ENCODE peak calls at places on chromosomes 7 and 10, in five cellular contexts. K, Z, P, T and N are unnamed samples.

GRCh38 chr10:31928531-31929259 is at the start of gene ARHGAP12:
- DNase-seq in K (peak; percentile 71), Z (peak; percentile 90), P (peak; percentile 95), T (peak; percentile 93), N (peak; percentile 93)

GRCh38 chr7:118059209-118059608 is 124.8 kb upstream of the LSM8 start:
- DNase-seq in K (peak; percentile 40), Z (no peak), P (no peak), T (no peak), N (no peak)

GRCh38 chr10:108112218-108112617 is 947.7 kb upstream of the SORCS1 start:
- DNase-seq in K (peak; percentile 32), Z (no peak), P (no peak), T (no peak), N (no peak)

GRCh38 chr7:142606081-142606480 is 143.2 kb upstream of the PRSS1 start:
- DNase-seq in K (no peak), Z (no peak), P (no peak), T (no peak), N (no peak)

GRCh38 chr10:14131261-14131960 is 199.3 kb downstream of the FRMD4A start:
- DNase-seq in K (no peak), Z (no peak), P (no peak), T (no peak), N (no peak)

GRCh38 chr7:1853619-1854520 is 183.8 kb downstream of the ELFN1 start:
- DNase-seq in K (no peak), Z (no peak), P (peak; percentile 79), T (no peak), N (peak; percentile 33)

GRCh38 chr7:30168800-30169584 is 34.2 kb downstream of the MTURN start:
- DNase-seq in K (peak; percentile 79), Z (no peak), P (peak; percentile 87), T (no peak), N (no peak)

GRCh38 chr7:115136796-115137443 is 215.0 kb downstream of the MDFIC start:
- DNase-seq in K (peak; percentile 19), Z (no peak), P (no peak), T (no peak), N (no peak)

GRCh38 chr7:135884495-135885237 is 92.5 kb downstream of the MTPN start:
- DNase-seq in K (no peak), Z (no peak), P (no peak), T (no peak), N (no peak)

GRCh38 chr7:25314729-25315267 is 86.5 kb upstream of the NPVF start:
- DNase-seq in K (no peak), Z (no peak), P (no peak), T (peak; percentile 54), N (no peak)

GRCh38 chr7:138493535-138493934 is 33.5 kb downstream of the TRIM24 start:
- DNase-seq in K (no peak), Z (no peak), P (no peak), T (no peak), N (no peak)

GRCh38 chr10:11036424-11037011 is 18.8 kb downstream of the CELF2 start:
- DNase-seq in K (peak; percentile 48), Z (no peak), P (peak; percentile 79), T (peak; percentile 55), N (no peak)

GRCh38 chr10:97921581-97922377 is 72.1 kb downstream of the GOLGA7B start:
- DNase-seq in K (no peak), Z (no peak), P (no peak), T (no peak), N (peak; percentile 42)

GRCh38 chr10:97991875-97992274 is 38.5 kb downstream of the CRTAC1 start:
- DNase-seq in K (peak; percentile 33), Z (no peak), P (no peak), T (no peak), N (no peak)

GRCh38 chr7:66847879-66848810 is 72.9 kb upstream of the TMEM248 start:
- DNase-seq in K (peak; percentile 64), Z (no peak), P (peak; percentile 70), T (no peak), N (no peak)

GRCh38 chr10:62457598-62457997 is 83.4 kb downstream of the ZNF365 start:
- DNase-seq in K (no peak), Z (no peak), P (no peak), T (no peak), N (no peak)

GRCh38 chr10:50260791-50261281 is 9.5 kb upstream of the ASAH2 start:
- DNase-seq in K (no peak), Z (no peak), P (no peak), T (no peak), N (no peak)

GRCh38 chr7:32323687-32324086 is 166.5 kb downstream of the LSM5 start:
- DNase-seq in K (no peak), Z (no peak), P (no peak), T (no peak), N (no peak)

GRCh38 chr7:20959281-20959680 is 172.6 kb upstream of the SP8 start:
- DNase-seq in K (peak; percentile 92), Z (no peak), P (no peak), T (no peak), N (no peak)

GRCh38 chr10:131874991-131875451 is 25.8 kb upstream of the PPP2R2D start:
- DNase-seq in K (peak; percentile 78), Z (peak; percentile 40), P (peak; percentile 98), T (peak; percentile 76), N (peak; percentile 87)

GRCh38 chr10:3406556-3406955 is 234.0 kb upstream of the PITRM1 start:
- DNase-seq in K (no peak), Z (no peak), P (peak; percentile 42), T (no peak), N (no peak)

GRCh38 chr10:126227762-126228134 is 160.5 kb downstream of the ADAM12 start:
- DNase-seq in K (peak; percentile 11), Z (no peak), P (no peak), T (no peak), N (no peak)

GRCh38 chr10:13503745-13504463 is 24.9 kb downstream of the BEND7 start:
- DNase-seq in K (peak; percentile 7), Z (no peak), P (peak; percentile 88), T (no peak), N (no peak)

GRCh38 chr7:147803625-147804024 is 786.9 kb upstream of the C7orf33 start:
- DNase-seq in K (no peak), Z (no peak), P (no peak), T (no peak), N (no peak)

GRCh38 chr10:97025613-97026242 is 160.0 kb downstream of the SLIT1 start:
- DNase-seq in K (peak; percentile 25), Z (peak; percentile 39), P (peak; percentile 90), T (peak; percentile 75), N (peak; percentile 73)

GRCh38 chr7:92425311-92425947 is 21.9 kb upstream of the GATAD1 start:
- DNase-seq in K (no peak), Z (no peak), P (no peak), T (peak; percentile 39), N (no peak)

DNA sequence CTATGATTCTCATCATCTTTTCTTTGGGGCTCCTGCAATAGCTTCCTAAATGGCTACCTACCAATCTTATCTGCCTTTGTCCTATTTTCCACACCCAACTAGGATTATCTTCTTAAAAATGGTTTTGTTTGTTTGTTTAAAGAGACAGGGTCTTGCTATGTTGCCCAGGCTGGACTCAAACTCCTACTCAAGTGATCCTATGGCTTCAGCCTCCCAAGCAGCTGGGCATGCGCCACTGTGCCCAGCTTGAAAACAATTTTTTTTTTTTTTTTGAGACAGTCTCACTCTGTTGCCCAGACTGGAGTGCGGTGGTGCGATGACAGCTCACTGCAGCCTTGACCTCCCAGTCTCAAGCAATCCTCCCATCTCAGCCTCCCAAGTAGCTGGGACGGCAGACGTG is 14.9 kb downstream of the DNMBP start:
- DNase-seq in K (no peak), Z (no peak), P (no peak), T (no peak), N (no peak)
- H3K4me1 ChIP-seq in K (no peaks in the 10 kb centered on the region), Z (no peaks in the 10 kb centered on the region), P (peaks cover 26% of the 10 kb centered on the region), T (peaks cover 11% of the 10 kb centered on the region), N (peaks cover 4% of the 10 kb centered on the region)

GRCh38 chr7:71753959-71754652 is 622.2 kb downstream of the GALNT17 start:
- DNase-seq in K (no peak), Z (no peak), P (no peak), T (no peak), N (no peak)

GRCh38 chr7:71754828-71755227 is 622.9 kb downstream of the GALNT17 start:
- DNase-seq in K (no peak), Z (no peak), P (no peak), T (no peak), N (no peak)

GRCh38 chr7:71750290-71750689 is 618.3 kb downstream of the GALNT17 start:
- DNase-seq in K (no peak), Z (no peak), P (peak; percentile 55), T (no peak), N (no peak)

GRCh38 chr7:71753236-71753635 is 621.3 kb downstream of the GALNT17 start:
- DNase-seq in K (no peak), Z (no peak), P (no peak), T (no peak), N (no peak)

DNA sequence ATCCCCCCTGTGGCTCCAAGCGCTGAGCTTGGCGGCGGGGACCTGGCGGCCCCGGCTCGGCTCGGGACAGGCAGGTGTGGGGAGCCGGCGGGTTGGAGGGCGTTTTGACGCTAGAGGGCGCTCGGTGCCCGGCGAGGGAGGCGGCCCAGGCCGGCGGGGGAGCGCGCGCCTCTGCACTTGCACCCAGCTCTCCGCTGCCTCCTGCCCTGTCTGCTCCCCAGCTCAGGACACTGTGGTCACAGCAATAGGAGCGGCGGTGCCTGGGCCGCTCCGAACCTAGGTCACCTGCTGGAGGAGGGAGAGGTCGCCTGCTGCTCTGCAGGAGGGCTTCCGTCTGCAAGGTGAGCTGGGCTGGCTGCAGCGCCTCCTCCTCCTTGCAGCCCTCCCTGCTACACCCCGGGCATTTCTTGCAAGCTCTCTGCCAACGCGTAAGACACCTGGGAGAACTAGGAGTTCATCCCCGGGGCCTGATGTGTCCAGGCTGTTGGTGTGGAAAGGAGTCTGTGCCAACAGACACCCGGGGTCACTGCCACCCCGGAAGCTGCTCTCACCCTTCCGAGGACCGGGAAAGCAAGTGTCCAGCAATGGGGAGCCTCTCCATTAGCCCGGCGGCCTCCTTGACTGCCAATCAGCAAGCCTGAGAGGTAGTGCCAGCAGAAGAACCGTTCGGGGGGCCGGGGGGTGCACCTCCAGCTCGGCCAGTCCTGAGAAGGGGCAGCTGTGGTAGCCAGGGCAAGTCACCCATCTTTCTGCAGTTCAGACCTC is 620.4 kb downstream of the GALNT17 start:
- DNase-seq in K (peak; percentile 37), Z (peak; percentile 21), P (peak; percentile 91), T (peak; percentile 63), N (peak; percentile 80)
- H3K27ac ChIP-seq in K (no peak overlapping the region), Z (no peak overlapping the region), P (no peak overlapping the region), T (no peak overlapping the region), N (no peak overlapping the region)

DNA sequence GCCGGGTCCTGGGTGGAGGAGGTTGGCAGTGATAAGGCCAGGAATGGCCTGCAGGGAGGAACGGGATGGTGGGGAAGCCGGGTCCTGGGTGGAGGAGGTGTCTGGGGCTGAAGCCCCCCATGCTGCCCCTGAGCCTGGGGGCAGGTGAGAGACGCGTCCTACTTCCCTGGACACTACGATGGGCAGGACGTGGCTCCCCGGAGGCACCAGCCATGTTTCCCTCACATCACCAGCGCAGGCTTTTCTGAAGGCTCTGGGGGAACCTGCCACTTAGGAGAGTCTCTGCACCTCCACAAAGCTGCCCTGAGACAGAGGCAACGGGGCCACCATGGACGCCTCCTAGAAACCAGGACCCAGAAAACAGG is 324.8 kb downstream of the DNAJB6 start:
- DNase-seq in K (no peak), Z (no peak), P (no peak), T (no peak), N (no peak)
- H3K4me1 ChIP-seq in K (no peaks in the 10 kb centered on the region), Z (peaks cover 5% of the 10 kb centered on the region), P (no peaks in the 10 kb centered on the region), T (no peaks in the 10 kb centered on the region), N (no peaks in the 10 kb centered on the region)

GRCh38 chr7:155296006-155296787 is 1.5 kb upstream of the INSIG1 start:
- DNase-seq in K (no peak), Z (no peak), P (peak; percentile 58), T (no peak), N (no peak)
- H3K27ac ChIP-seq in K (peak overlapping the region; percentile 91), Z (peak overlapping the region; percentile 78), P (peak overlapping the region; percentile 93), T (peak overlapping the region; percentile 93), N (no peak overlapping the region)